ENCODE peak calls at places on chromosomes 3 and 15, in six cellular contexts. One of them, this sample, is unnamed.

GRCh38 chr3:317012-317411 is 120.4 kb downstream of the CHL1 start:
- DNase-seq in skeletal muscle cell: no peak
- DNase-seq in GM12864: no peak
- DNase-seq in AG04450: no peak
- DNase-seq in fibroblast of villous mesenchyme: no peak
- DNase-seq in mucosa of descending colon: no peak
- DNase-seq in this sample: no peak

GRCh38 chr3:104349836-104350235 is 1016.9 kb upstream of the ALCAM start:
- DNase-seq in fibroblast of villous mesenchyme: peak
- DNase-seq in GM12864: no peak
- DNase-seq in AG04450: no peak
- DNase-seq in skeletal muscle cell: no peak
- DNase-seq in mucosa of descending colon: no peak
- DNase-seq in this sample: no peak

GRCh38 chr3:37396731-37397130 is 222.3 kb upstream of the LRRFIP2 start:
- DNase-seq in fibroblast of villous mesenchyme: no peak
- DNase-seq in mucosa of descending colon: no peak
- DNase-seq in GM12864: no peak
- DNase-seq in AG04450: no peak
- DNase-seq in skeletal muscle cell: no peak
- DNase-seq in this sample: no peak

GRCh38 chr3:140177943-140178342 is 243.0 kb downstream of the CLSTN2 start:
- DNase-seq in AG04450: no peak
- DNase-seq in skeletal muscle cell: no peak
- DNase-seq in mucosa of descending colon: no peak
- DNase-seq in GM12864: no peak
- DNase-seq in fibroblast of villous mesenchyme: no peak
- DNase-seq in this sample: no peak

GRCh38 chr15:89430530-89431341 is 65.6 kb downstream of the RHCG start:
- DNase-seq in skeletal muscle cell: no peak
- DNase-seq in fibroblast of villous mesenchyme: peak
- DNase-seq in mucosa of descending colon: peak
- DNase-seq in AG04450: peak
- DNase-seq in GM12864: peak
- DNase-seq in this sample: peak

GRCh38 chr15:88623632-88624031 is 2.5 kb downstream of the AEN start:
- DNase-seq in GM12864: no peak
- DNase-seq in fibroblast of villous mesenchyme: no peak
- DNase-seq in AG04450: no peak
- DNase-seq in skeletal muscle cell: no peak
- DNase-seq in mucosa of descending colon: no peak
- DNase-seq in this sample: no peak

GRCh38 chr3:45635475-45636256 is 41.1 kb downstream of the LIMD1 start:
- DNase-seq in fibroblast of villous mesenchyme: peak
- DNase-seq in GM12864: no peak
- DNase-seq in skeletal muscle cell: peak
- DNase-seq in AG04450: peak
- DNase-seq in mucosa of descending colon: no peak
- DNase-seq in this sample: peak

GRCh38 chr3:66409771-66410355 is 91.0 kb downstream of the LRIG1 start:
- DNase-seq in mucosa of descending colon: no peak
- DNase-seq in AG04450: no peak
- DNase-seq in skeletal muscle cell: no peak
- DNase-seq in GM12864: no peak
- DNase-seq in fibroblast of villous mesenchyme: no peak
- DNase-seq in this sample: no peak

GRCh38 chr3:153289334-153289808 is 127.3 kb downstream of the RAP2B start:
- DNase-seq in AG04450: no peak
- DNase-seq in skeletal muscle cell: no peak
- DNase-seq in fibroblast of villous mesenchyme: peak
- DNase-seq in GM12864: no peak
- DNase-seq in mucosa of descending colon: no peak
- DNase-seq in this sample: no peak

GRCh38 chr3:124529826-124530571 is 200.3 kb upstream of the UMPS start:
- DNase-seq in fibroblast of villous mesenchyme: no peak
- DNase-seq in skeletal muscle cell: no peak
- DNase-seq in GM12864: no peak
- DNase-seq in mucosa of descending colon: no peak
- DNase-seq in AG04450: no peak
- DNase-seq in this sample: no peak

GRCh38 chr15:62848631-62849050 is 193.9 kb upstream of the TPM1 start:
- DNase-seq in GM12864: no peak
- DNase-seq in fibroblast of villous mesenchyme: peak
- DNase-seq in AG04450: no peak
- DNase-seq in mucosa of descending colon: no peak
- DNase-seq in skeletal muscle cell: peak
- DNase-seq in this sample: no peak

GRCh38 chr3:53750253-53751210 is 95.7 kb downstream of the CHDH start:
- DNase-seq in mucosa of descending colon: no peak
- DNase-seq in skeletal muscle cell: no peak
- DNase-seq in fibroblast of villous mesenchyme: no peak
- DNase-seq in GM12864: no peak
- DNase-seq in AG04450: no peak
- DNase-seq in this sample: no peak

GRCh38 chr3:85781806-85782205 is 823.0 kb downstream of the CADM2 start:
- DNase-seq in GM12864: no peak
- DNase-seq in fibroblast of villous mesenchyme: no peak
- DNase-seq in skeletal muscle cell: no peak
- DNase-seq in mucosa of descending colon: no peak
- DNase-seq in AG04450: no peak
- DNase-seq in this sample: no peak

GRCh38 chr3:46722443-46722842 is 4.8 kb upstream of the PRSS50 start:
- DNase-seq in fibroblast of villous mesenchyme: no peak
- DNase-seq in GM12864: no peak
- DNase-seq in AG04450: no peak
- DNase-seq in skeletal muscle cell: no peak
- DNase-seq in mucosa of descending colon: no peak
- DNase-seq in this sample: no peak

GRCh38 chr3:23533596-23534386 is 272.0 kb upstream of the UBE2E1 start:
- DNase-seq in AG04450: no peak
- DNase-seq in skeletal muscle cell: no peak
- DNase-seq in fibroblast of villous mesenchyme: no peak
- DNase-seq in GM12864: no peak
- DNase-seq in mucosa of descending colon: no peak
- DNase-seq in this sample: no peak

GRCh38 chr3:141262306-141262705 is 30.7 kb downstream of the PXYLP1 start:
- DNase-seq in GM12864: no peak
- DNase-seq in AG04450: peak
- DNase-seq in skeletal muscle cell: no peak
- DNase-seq in mucosa of descending colon: no peak
- DNase-seq in fibroblast of villous mesenchyme: peak
- DNase-seq in this sample: no peak

GRCh38 chr15:67126551-67127333 is 61.3 kb downstream of the SMAD3 start:
- DNase-seq in GM12864: no peak
- DNase-seq in AG04450: no peak
- DNase-seq in fibroblast of villous mesenchyme: no peak
- DNase-seq in mucosa of descending colon: no peak
- DNase-seq in skeletal muscle cell: no peak
- DNase-seq in this sample: no peak

GRCh38 chr3:122184591-122184929 is 1.1 kb downstream of the CASR start:
- DNase-seq in mucosa of descending colon: no peak
- DNase-seq in fibroblast of villous mesenchyme: no peak
- DNase-seq in GM12864: no peak
- DNase-seq in AG04450: no peak
- DNase-seq in skeletal muscle cell: no peak
- DNase-seq in this sample: no peak

GRCh38 chr3:188975612-188976314 is 196.0 kb upstream of the TPRG1 start:
- DNase-seq in AG04450: no peak
- DNase-seq in GM12864: no peak
- DNase-seq in skeletal muscle cell: no peak
- DNase-seq in mucosa of descending colon: no peak
- DNase-seq in fibroblast of villous mesenchyme: peak
- DNase-seq in this sample: no peak

GRCh38 chr15:67105065-67105951 is 39.9 kb downstream of the SMAD3 start:
- DNase-seq in AG04450: peak
- DNase-seq in skeletal muscle cell: peak
- DNase-seq in mucosa of descending colon: no peak
- DNase-seq in fibroblast of villous mesenchyme: peak
- DNase-seq in GM12864: no peak
- DNase-seq in this sample: peak

GRCh38 chr15:40250771-40251454 is 12.1 kb downstream of the PAK6 start:
- DNase-seq in mucosa of descending colon: peak
- DNase-seq in GM12864: no peak
- DNase-seq in fibroblast of villous mesenchyme: no peak
- DNase-seq in skeletal muscle cell: no peak
- DNase-seq in AG04450: no peak
- DNase-seq in this sample: no peak

GRCh38 chr3:155244206-155244605 is 49.3 kb downstream of the STRIT1 start:
- DNase-seq in skeletal muscle cell: peak
- DNase-seq in AG04450: no peak
- DNase-seq in fibroblast of villous mesenchyme: peak
- DNase-seq in mucosa of descending colon: no peak
- DNase-seq in GM12864: no peak
- DNase-seq in this sample: no peak

GRCh38 chr3:18445421-18446066 is 20.4 kb upstream of the SATB1 start:
- DNase-seq in AG04450: no peak
- DNase-seq in fibroblast of villous mesenchyme: no peak
- DNase-seq in GM12864: no peak
- DNase-seq in skeletal muscle cell: no peak
- DNase-seq in mucosa of descending colon: no peak
- DNase-seq in this sample: no peak

GRCh38 chr3:75863878-75864277 is 78.5 kb upstream of the ZNF717 start:
- DNase-seq in mucosa of descending colon: no peak
- DNase-seq in skeletal muscle cell: no peak
- DNase-seq in AG04450: no peak
- DNase-seq in fibroblast of villous mesenchyme: no peak
- DNase-seq in GM12864: no peak
- DNase-seq in this sample: no peak

GRCh38 chr3:37130984-37131975 is 43.1 kb downstream of the LRRFIP2 start:
- DNase-seq in skeletal muscle cell: no peak
- DNase-seq in mucosa of descending colon: no peak
- DNase-seq in AG04450: no peak
- DNase-seq in fibroblast of villous mesenchyme: no peak
- DNase-seq in GM12864: no peak
- DNase-seq in this sample: no peak

GRCh38 chr3:119653871-119654270 is 6.5 kb downstream of the POPDC2 start:
- DNase-seq in mucosa of descending colon: no peak
- DNase-seq in fibroblast of villous mesenchyme: no peak
- DNase-seq in skeletal muscle cell: no peak
- DNase-seq in GM12864: no peak
- DNase-seq in AG04450: no peak
- DNase-seq in this sample: no peak

GRCh38 chr15:41567261-41567660 is 8.2 kb downstream of the TYRO3 start:
- DNase-seq in mucosa of descending colon: no peak
- DNase-seq in skeletal muscle cell: no peak
- DNase-seq in GM12864: no peak
- DNase-seq in AG04450: no peak
- DNase-seq in fibroblast of villous mesenchyme: no peak
- DNase-seq in this sample: no peak
- H3K4me3 ChIP-seq in mucosa of descending colon: no peak
- H3K4me3 ChIP-seq in skeletal muscle cell: no peak
- H3K4me3 ChIP-seq in GM12864: no peak
- H3K4me3 ChIP-seq in AG04450: no peak
- H3K4me3 ChIP-seq in fibroblast of villous mesenchyme: no peak
- H3K4me3 ChIP-seq in this sample: no peak

GRCh38 chr3:88192631-88193030 is 42.9 kb downstream of the C3orf38 start:
- DNase-seq in AG04450: no peak
- DNase-seq in mucosa of descending colon: no peak
- DNase-seq in GM12864: no peak
- DNase-seq in skeletal muscle cell: no peak
- DNase-seq in fibroblast of villous mesenchyme: no peak
- DNase-seq in this sample: no peak

GRCh38 chr3:88192010-88192409 is 42.3 kb downstream of the C3orf38 start:
- DNase-seq in skeletal muscle cell: no peak
- DNase-seq in mucosa of descending colon: no peak
- DNase-seq in GM12864: no peak
- DNase-seq in AG04450: no peak
- DNase-seq in fibroblast of villous mesenchyme: no peak
- DNase-seq in this sample: no peak

GRCh38 chr3:88188436-88188835 is 38.7 kb downstream of the C3orf38 start:
- DNase-seq in fibroblast of villous mesenchyme: no peak
- DNase-seq in AG04450: no peak
- DNase-seq in GM12864: no peak
- DNase-seq in mucosa of descending colon: no peak
- DNase-seq in skeletal muscle cell: peak
- DNase-seq in this sample: no peak

GRCh38 chr3:88189361-88189810 is 39.6 kb downstream of the C3orf38 start:
- DNase-seq in fibroblast of villous mesenchyme: peak
- DNase-seq in skeletal muscle cell: no peak
- DNase-seq in mucosa of descending colon: no peak
- DNase-seq in GM12864: peak
- DNase-seq in AG04450: no peak
- DNase-seq in this sample: no peak
- H3K4me3 ChIP-seq in fibroblast of villous mesenchyme: peak
- H3K4me3 ChIP-seq in skeletal muscle cell: no peak
- H3K4me3 ChIP-seq in mucosa of descending colon: no peak
- H3K4me3 ChIP-seq in GM12864: no peak
- H3K4me3 ChIP-seq in AG04450: no peak
- H3K4me3 ChIP-seq in this sample: no peak

GRCh38 chr3:157130881-157131251 is 29.1 kb downstream of the CCNL1 start:
- DNase-seq in GM12864: no peak
- DNase-seq in AG04450: no peak
- DNase-seq in fibroblast of villous mesenchyme: no peak
- DNase-seq in mucosa of descending colon: no peak
- DNase-seq in skeletal muscle cell: no peak
- DNase-seq in this sample: no peak
- H3K4me3 ChIP-seq in GM12864: no peak
- H3K4me3 ChIP-seq in AG04450: no peak
- H3K4me3 ChIP-seq in fibroblast of villous mesenchyme: no peak
- H3K4me3 ChIP-seq in mucosa of descending colon: no peak
- H3K4me3 ChIP-seq in skeletal muscle cell: no peak
- H3K4me3 ChIP-seq in this sample: no peak

GRCh38 chr15:55343168-55343567 is 24.1 kb downstream of the PIGB start:
- DNase-seq in fibroblast of villous mesenchyme: no peak
- DNase-seq in skeletal muscle cell: no peak
- DNase-seq in GM12864: no peak
- DNase-seq in mucosa of descending colon: no peak
- DNase-seq in AG04450: no peak
- DNase-seq in this sample: no peak
- H3K4me3 ChIP-seq in fibroblast of villous mesenchyme: no peak
- H3K4me3 ChIP-seq in skeletal muscle cell: no peak
- H3K4me3 ChIP-seq in GM12864: no peak
- H3K4me3 ChIP-seq in mucosa of descending colon: no peak
- H3K4me3 ChIP-seq in AG04450: no peak
- H3K4me3 ChIP-seq in this sample: no peak

GRCh38 chr15:61199681-61200080 is 29.4 kb downstream of the RORA start:
- DNase-seq in GM12864: no peak
- DNase-seq in mucosa of descending colon: no peak
- DNase-seq in fibroblast of villous mesenchyme: no peak
- DNase-seq in AG04450: no peak
- DNase-seq in skeletal muscle cell: no peak
- DNase-seq in this sample: no peak

GRCh38 chr15:61206767-61207166 is 22.3 kb downstream of the RORA start:
- DNase-seq in AG04450: no peak
- DNase-seq in fibroblast of villous mesenchyme: no peak
- DNase-seq in skeletal muscle cell: no peak
- DNase-seq in mucosa of descending colon: no peak
- DNase-seq in GM12864: no peak
- DNase-seq in this sample: no peak

GRCh38 chr15:61201322-61201721 is 27.8 kb downstream of the RORA start:
- DNase-seq in fibroblast of villous mesenchyme: no peak
- DNase-seq in mucosa of descending colon: no peak
- DNase-seq in AG04450: no peak
- DNase-seq in GM12864: no peak
- DNase-seq in skeletal muscle cell: no peak
- DNase-seq in this sample: no peak

GRCh38 chr15:61200626-61201025 is 28.5 kb downstream of the RORA start:
- DNase-seq in AG04450: no peak
- DNase-seq in GM12864: no peak
- DNase-seq in fibroblast of villous mesenchyme: no peak
- DNase-seq in skeletal muscle cell: no peak
- DNase-seq in mucosa of descending colon: no peak
- DNase-seq in this sample: no peak

GRCh38 chr15:61205427-61205826 is 23.7 kb downstream of the RORA start:
- DNase-seq in skeletal muscle cell: no peak
- DNase-seq in AG04450: no peak
- DNase-seq in fibroblast of villous mesenchyme: no peak
- DNase-seq in GM12864: no peak
- DNase-seq in mucosa of descending colon: no peak
- DNase-seq in this sample: no peak
- H3K4me3 ChIP-seq in skeletal muscle cell: no peak
- H3K4me3 ChIP-seq in AG04450: no peak
- H3K4me3 ChIP-seq in fibroblast of villous mesenchyme: no peak
- H3K4me3 ChIP-seq in GM12864: no peak
- H3K4me3 ChIP-seq in mucosa of descending colon: no peak
- H3K4me3 ChIP-seq in this sample: no peak